ENCODE peak calls at places on chromosomes 6 and 20, in eight cellular contexts. W is GM12878, L is GM23338, U is K562, T is HCT116, F is HepG2, D is H1, A is endothelial cell of umbilical vein. V is an unnamed sample.
A peak's percentile ranks its signal among the peaks of the same experiment; 100 is the strongest.

GRCh38 chr20:53859684-53860083 is 210.7 kb downstream of the BCAS1 start:
- DNase-seq in D (no peak), U (no peak), F (no peak), T (no peak), A (no peak), L (no peak), W (no peak), V (no peak)

GRCh38 chr6:89411269-89412070 is 603 bp downstream of the RRAGD start:
- DNase-seq in W (no peak), T (no peak), D (peak; percentile 78), F (no peak), U (peak; percentile 15), A (no peak), L (peak; percentile 76), V (no peak)

GRCh38 chr6:84652356-84653026 is 111.9 kb downstream of the TBX18 start:
- DNase-seq in D (no peak), F (no peak), U (no peak), L (no peak), A (peak; percentile 96), T (no peak), W (no peak), V (no peak)

GRCh38 chr6:129186988-129187387 is 304.1 kb downstream of the LAMA2 start:
- DNase-seq in F (no peak), A (peak; percentile 52), W (no peak), T (peak; percentile 73), L (no peak), D (no peak), U (no peak), V (no peak)

GRCh38 chr6:101490857-101491256 is 97.3 kb downstream of the GRIK2 start:
- DNase-seq in F (no peak), W (no peak), A (no peak), U (no peak), D (no peak), L (no peak), T (no peak), V (no peak)

GRCh38 chr20:57388953-57389694 is 2.1 kb upstream of the RBM38 start:
- DNase-seq in F (peak; percentile 56), L (peak; percentile 80), D (peak; percentile 81), A (peak; percentile 45), U (peak; percentile 90), W (no peak), T (peak; percentile 26), V (no peak)

GRCh38 chr6:92708270-92708669 is 711.1 kb downstream of the EPHA7 start:
- DNase-seq in T (no peak), F (no peak), W (no peak), L (no peak), U (no peak), A (no peak), D (no peak), V (no peak)

GRCh38 chr6:25553502-25553901 is 98.5 kb upstream of the SCGN start:
- DNase-seq in L (no peak), W (no peak), D (no peak), U (no peak), F (no peak), A (no peak), T (no peak), V (no peak)

GRCh38 chr6:125014157-125014957 is 52.1 kb downstream of the RNF217 start:
- DNase-seq in D (no peak), U (no peak), W (no peak), A (peak; percentile 48), T (no peak), L (no peak), F (no peak), V (peak; percentile 69)

GRCh38 chr6:99425647-99426453 is 742 bp upstream of the PNISR start:
- DNase-seq in D (peak; percentile 90), W (no peak), T (peak; percentile 86), L (peak; percentile 95), A (peak; percentile 83), F (peak; percentile 91), U (peak; percentile 67), V (peak; percentile 60)
- TF ChIP-seq EZH2 in D (no peak), W (no peak), T (no peak), L (no peak), A (no peak), F (no peak), U (no peak), V (no peak)

DNA sequence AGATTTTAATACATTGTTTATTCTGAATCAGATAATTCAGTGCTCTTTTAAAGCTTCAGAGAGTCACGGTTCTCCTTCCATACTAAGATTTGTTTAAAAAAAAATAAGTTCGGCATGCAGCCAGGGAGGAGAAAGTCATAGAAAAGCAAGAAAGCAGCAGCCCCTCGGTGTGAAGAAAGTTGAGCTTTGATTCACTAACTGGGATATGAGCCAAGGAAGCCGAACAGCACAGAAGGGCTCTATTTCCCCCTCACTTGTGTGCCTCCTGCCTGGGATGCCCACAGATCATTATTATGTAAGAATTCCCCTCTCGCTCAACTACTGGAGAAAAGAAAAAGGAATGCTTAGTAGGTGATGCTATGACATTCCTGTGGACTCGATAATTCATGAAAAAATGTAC is 69.3 kb upstream of the SYNJ2 start:
- DNase-seq in W (no peak), L (peak; percentile 29), T (no peak), U (no peak), D (no peak), A (peak; percentile 21), F (no peak), V (peak; percentile 44)
- TF ChIP-seq POLR2AphosphoS5 in W (no peak), L (no peak), T (no peak), U (no peak), D (no peak), A (no peak), F (no peak), V (no peak)

DNA sequence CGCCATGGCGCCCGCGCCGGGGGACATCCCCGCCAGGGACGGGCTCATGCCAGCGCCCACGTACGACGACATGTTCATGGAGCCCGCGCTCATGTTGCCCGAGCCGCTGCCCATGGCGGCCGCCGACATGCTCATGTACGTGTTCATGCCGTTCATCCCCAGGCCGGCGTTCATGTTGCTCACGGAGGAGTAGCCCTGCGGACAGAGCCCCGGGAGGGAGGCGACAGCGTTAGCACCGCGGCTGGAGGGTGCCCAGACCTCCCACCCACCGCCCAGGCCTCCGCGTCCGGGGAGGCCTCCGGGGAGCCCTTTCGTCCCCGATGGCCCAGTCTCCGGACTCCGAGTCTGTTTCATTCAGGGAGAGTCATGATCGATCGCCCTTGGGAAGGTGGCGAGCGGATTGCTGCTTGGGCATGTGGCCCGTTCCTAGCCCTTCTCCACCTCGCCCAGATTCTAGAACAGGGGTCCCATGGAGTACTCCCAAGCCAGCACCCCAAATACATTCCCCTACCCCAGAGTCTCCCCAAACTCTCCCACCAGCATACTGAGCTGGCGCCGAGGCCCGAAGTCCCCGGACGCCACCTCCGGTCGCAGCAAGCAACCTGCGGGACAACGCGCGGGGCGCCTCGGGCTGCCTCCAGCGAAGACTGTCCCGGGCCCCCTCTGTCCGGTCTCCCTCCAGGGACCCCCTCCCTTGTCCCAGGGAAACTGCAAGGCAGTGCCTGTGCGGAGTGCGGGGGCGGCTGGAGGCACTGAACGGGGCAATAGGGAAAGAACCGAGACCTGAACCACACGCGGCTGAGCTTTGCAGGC is 1.2 kb downstream of the FOXA2 start:
- DNase-seq in T (no peak), U (no peak), F (peak; percentile 36), W (no peak), D (peak; percentile 72), L (peak; percentile 49), A (no peak), V (no peak)
- TF ChIP-seq EZH2 in T (no peak), U (no peak), F (no peak), W (no peak), D (peak; percentile 93), L (peak; percentile 99), A (peak; percentile 96), V (no peak)

DNA sequence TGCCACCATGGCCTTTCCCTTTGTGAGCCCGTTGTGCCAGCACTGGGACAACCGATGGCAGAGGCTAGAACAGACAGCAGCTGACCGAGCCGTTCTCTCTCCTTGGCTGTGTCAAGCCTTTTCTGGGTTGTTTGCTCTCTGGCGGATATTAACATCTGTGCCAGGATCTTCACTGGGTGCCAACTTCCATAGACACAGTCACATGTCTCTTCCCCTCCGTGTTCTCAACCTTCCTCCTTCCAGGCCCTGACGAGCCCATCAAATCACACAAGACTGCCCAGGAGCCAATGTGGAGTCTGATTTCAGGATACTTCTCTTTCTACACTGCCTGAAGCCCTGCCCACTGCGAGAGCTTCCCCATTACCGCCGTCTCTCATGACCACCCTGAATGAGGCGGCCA is 111.0 kb upstream of the RALGAPA2 start:
- DNase-seq in T (no peak), A (no peak), U (no peak), W (no peak), L (no peak), F (no peak), D (no peak), V (no peak)
- TF ChIP-seq POLR2AphosphoS5 in T (no peak), A (no peak), U (no peak), W (no peak), L (no peak), F (no peak), D (no peak), V (no peak)

GRCh38 chr20:63829943-63830820 is 882 bp downstream of the ZBTB46 start:
- DNase-seq in W (no peak), L (peak; percentile 61), U (no peak), F (no peak), D (no peak), A (peak; percentile 30), T (no peak), V (no peak)
- TF ChIP-seq EZH2 in W (no peak), L (peak; percentile 37), U (peak; percentile 63), F (no peak), D (peak; percentile 14), A (peak; percentile 94), T (no peak), V (no peak)

GRCh38 chr6:70693887-70694286 is 26.2 kb downstream of the SMAP1 start:
- DNase-seq in A (no peak), F (no peak), W (no peak), L (no peak), T (no peak), D (no peak), U (no peak), V (no peak)
- TF ChIP-seq POLR2AphosphoS5 in A (no peak), F (no peak), W (no peak), L (no peak), T (no peak), D (no peak), U (no peak), V (no peak)

DNA sequence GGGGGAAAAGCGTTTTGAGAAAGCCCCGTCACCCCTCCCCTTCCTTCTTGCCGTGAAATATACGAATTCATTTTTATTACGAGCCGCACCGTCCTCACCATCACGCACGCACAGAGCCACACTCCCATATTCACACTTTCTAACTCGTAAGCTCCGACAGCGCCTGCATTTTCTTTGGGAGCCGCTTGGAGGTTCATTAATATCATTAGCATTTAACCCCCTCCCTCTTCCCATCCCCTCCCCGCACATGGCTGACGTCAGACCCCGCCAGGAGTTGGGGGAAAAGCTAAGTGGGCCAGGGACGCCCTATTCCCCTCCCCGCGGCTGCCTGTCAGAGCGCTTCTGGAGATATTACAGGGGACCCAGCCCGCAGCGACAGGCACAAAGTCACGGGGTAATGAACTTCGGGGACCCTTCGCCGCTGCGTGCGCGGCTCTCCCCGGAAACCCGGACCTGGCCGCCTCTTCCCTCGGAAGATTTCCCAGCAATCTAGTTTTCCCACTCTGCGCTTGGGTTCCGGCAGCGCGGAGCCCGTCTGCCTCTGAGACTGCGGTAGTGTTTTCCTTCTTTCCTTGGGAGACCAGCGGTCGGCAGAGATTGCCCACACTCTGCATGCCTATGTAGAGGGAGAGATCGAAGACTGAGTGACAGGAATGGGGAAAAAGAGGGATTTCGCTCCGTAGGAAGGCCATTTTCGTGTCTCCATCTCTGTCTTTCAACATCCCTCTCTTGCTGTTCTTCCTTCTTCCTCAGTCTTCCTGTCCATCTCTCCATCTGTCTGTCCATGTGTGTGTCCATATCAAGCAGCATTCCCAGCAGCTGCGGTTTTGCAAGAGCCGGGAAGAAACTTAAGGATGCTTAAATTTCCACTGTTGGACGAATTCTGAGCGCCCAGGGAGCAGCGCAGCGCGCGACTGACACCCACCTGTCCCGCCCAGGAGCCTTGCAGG is at the start of gene NR2E1:
- DNase-seq in A (no peak), U (no peak), D (peak; percentile 73), F (no peak), W (no peak), L (peak; percentile 84), T (no peak), V (peak; percentile 30)
- TF ChIP-seq EZH2 in A (peak; percentile 61), U (no peak), D (peak; percentile 99), F (no peak), W (no peak), L (peak; percentile 99), T (no peak), V (no peak)

V was measured in SK-N-MC.